ENCODE peak calls at places on chromosomes 12 and 14, in ten cellular contexts. J, Q, O, Z, T, K, B, F, D and X are unnamed samples.

GRCh38 chr14:69650948-69651369 is 39.6 kb downstream of the SUSD6 start:
- DNase-seq in J (no peak), Q (no peak), O (no peak), Z (peak; percentile 44), T (no peak), K (no peak), B (no peak), F (no peak), D (no peak), X (no peak)

GRCh38 chr12:92146497-92146828 is 817 bp upstream of the BTG1 start:
- DNase-seq in J (no peak), Q (no peak), O (no peak), Z (no peak), T (no peak), K (no peak), B (no peak), F (no peak), D (no peak), X (no peak)

GRCh38 chr14:22634233-22634632 is 9.9 kb downstream of the OR6J1 start:
- DNase-seq in J (no peak), Q (no peak), O (no peak), Z (no peak), T (no peak), K (no peak), B (no peak), F (no peak), D (no peak), X (no peak)

GRCh38 chr14:100893228-100893601 is 10.3 kb downstream of the RTL1 start:
- DNase-seq in J (no peak), Q (no peak), O (no peak), Z (no peak), T (no peak), K (no peak), B (no peak), F (no peak), D (no peak), X (no peak)

GRCh38 chr14:91744068-91744480 is 12.2 kb upstream of the CATSPERB start:
- DNase-seq in J (no peak), Q (no peak), O (no peak), Z (no peak), T (no peak), K (no peak), B (no peak), F (no peak), D (no peak), X (no peak)

GRCh38 chr12:125137776-125138344 is 72.6 kb downstream of the AACS start:
- DNase-seq in J (no peak), Q (no peak), O (no peak), Z (no peak), T (no peak), K (no peak), B (no peak), F (no peak), D (no peak), X (no peak)

GRCh38 chr14:102945346-102946130 is 23.1 kb downstream of the AMN start:
- DNase-seq in J (no peak), Q (no peak), O (no peak), Z (no peak), T (no peak), K (no peak), B (no peak), F (no peak), D (no peak), X (no peak)

GRCh38 chr14:49895480-49895879 is 2.6 kb downstream of the ARF6 start:
- DNase-seq in J (no peak), Q (no peak), O (no peak), Z (no peak), T (no peak), K (no peak), B (no peak), F (no peak), D (no peak), X (no peak)

GRCh38 chr14:86038401-86038985 is 508.5 kb downstream of the FLRT2 start:
- DNase-seq in J (peak; percentile 5), Q (peak; percentile 10), O (peak; percentile 62), Z (peak; percentile 23), T (peak; percentile 41), K (no peak), B (peak; percentile 6), F (peak; percentile 52), D (peak; percentile 0), X (no peak)

GRCh38 chr14:93304771-93305170 is 28.1 kb downstream of the BTBD7 start:
- DNase-seq in J (no peak), Q (no peak), O (no peak), Z (no peak), T (no peak), K (no peak), B (no peak), F (no peak), D (no peak), X (no peak)

GRCh38 chr14:62689741-62690140 is 355.5 kb downstream of the KCNH5 start:
- DNase-seq in J (no peak), Q (no peak), O (no peak), Z (no peak), T (no peak), K (no peak), B (no peak), F (no peak), D (no peak), X (no peak)